ENCODE peak calls at places on chromosomes 13 and 19, in ten cellular contexts. T is tibial nerve, P is left lung, C is pancreas, O is AG04450, J is ovary, I is endodermal cell, V is psoas muscle, G is cardiac muscle cell, X is colonic mucosa. W is an unnamed sample.

GRCh38 chr19:42480335-42481095 is 37.8 kb upstream of the CXCL17 start:
- DNase-seq in T (no peak), P (no peak), C (peak), O (no peak), J (no peak), I (peak), V (no peak), G (peak), X (no peak), W (peak)

GRCh38 chr13:113758651-113759524 is at the start of gene TMEM255B:
- DNase-seq in T (peak), P (peak), C (peak), O (peak), J (peak), I (peak), V (peak), G (peak), X (peak), W (peak)

GRCh38 chr13:50914848-50915247 is 5.3 kb downstream of the RNASEH2B start:
- DNase-seq in T (no peak), P (no peak), C (no peak), O (no peak), J (no peak), I (no peak), V (no peak), G (peak), X (no peak), W (no peak)

GRCh38 chr19:28292822-28293500 is 920.0 kb downstream of the UQCRFS1 start:
- DNase-seq in T (no peak), P (no peak), C (no peak), O (no peak), J (no peak), I (peak), V (no peak), G (no peak), X (no peak), W (no peak)

GRCh38 chr19:50720921-50721291 is 1.3 kb upstream of the SHANK1 start:
- DNase-seq in T (no peak), P (no peak), C (no peak), O (no peak), J (no peak), I (peak), V (no peak), G (no peak), X (no peak), W (no peak)

GRCh38 chr13:45492538-45492937 is 27.8 kb downstream of the COG3 start:
- DNase-seq in T (no peak), P (no peak), C (no peak), O (no peak), J (no peak), I (no peak), V (no peak), G (peak), X (no peak), W (no peak)

GRCh38 chr13:87287721-87288120 is 383.4 kb upstream of the SLITRK5 start:
- DNase-seq in T (no peak), P (no peak), C (no peak), O (no peak), J (no peak), I (no peak), V (no peak), G (no peak), X (no peak), W (no peak)

GRCh38 chr13:77859450-77859849 is 59.2 kb downstream of the EDNRB start:
- DNase-seq in T (no peak), P (no peak), C (no peak), O (peak), J (no peak), I (no peak), V (peak), G (peak), X (no peak), W (peak)

GRCh38 chr13:27772651-27773425 is 19.4 kb upstream of the GSX1 start:
- DNase-seq in T (no peak), P (no peak), C (no peak), O (no peak), J (no peak), I (no peak), V (no peak), G (no peak), X (no peak), W (no peak)

GRCh38 chr13:77521194-77521593 is 14.3 kb upstream of the SCEL start:
- DNase-seq in T (no peak), P (no peak), C (no peak), O (no peak), J (no peak), I (no peak), V (no peak), G (no peak), X (no peak), W (no peak)

GRCh38 chr13:38905081-38905480 is 85.5 kb downstream of the STOML3 start:
- DNase-seq in T (no peak), P (no peak), C (peak), O (no peak), J (no peak), I (no peak), V (no peak), G (no peak), X (no peak), W (no peak)

GRCh38 chr13:48539550-48539949 is 6.7 kb upstream of the RCBTB2 start:
- DNase-seq in T (no peak), P (no peak), C (no peak), O (no peak), J (no peak), I (no peak), V (no peak), G (no peak), X (no peak), W (peak)

GRCh38 chr13:48542138-48542537 is 9.3 kb upstream of the RCBTB2 start:
- DNase-seq in T (no peak), P (no peak), C (no peak), O (no peak), J (no peak), I (no peak), V (no peak), G (no peak), X (no peak), W (no peak)

GRCh38 chr13:48545608-48546007 is 12.7 kb upstream of the RCBTB2 start:
- DNase-seq in T (no peak), P (no peak), C (no peak), O (no peak), J (no peak), I (no peak), V (no peak), G (no peak), X (no peak), W (no peak)

GRCh38 chr13:48547663-48548092 is 14.8 kb upstream of the RCBTB2 start:
- DNase-seq in T (no peak), P (no peak), C (no peak), O (no peak), J (no peak), I (no peak), V (no peak), G (no peak), X (no peak), W (no peak)

GRCh38 chr13:48542581-48543341 is 9.9 kb upstream of the RCBTB2 start:
- DNase-seq in T (no peak), P (peak), C (peak), O (no peak), J (peak), I (peak), V (peak), G (peak), X (peak), W (peak)
- TF ChIP-seq CTCF in T (no peak), P (no peak), C (no peak), O (peak), J (no peak), I (peak), V (peak), G (peak), X (no peak), W (no peak)

GRCh38 chr13:36954542-36954941 is 34.5 kb upstream of the SMAD9 start:
- DNase-seq in T (no peak), P (no peak), C (no peak), O (no peak), J (no peak), I (no peak), V (no peak), G (no peak), X (no peak), W (no peak)

DNA sequence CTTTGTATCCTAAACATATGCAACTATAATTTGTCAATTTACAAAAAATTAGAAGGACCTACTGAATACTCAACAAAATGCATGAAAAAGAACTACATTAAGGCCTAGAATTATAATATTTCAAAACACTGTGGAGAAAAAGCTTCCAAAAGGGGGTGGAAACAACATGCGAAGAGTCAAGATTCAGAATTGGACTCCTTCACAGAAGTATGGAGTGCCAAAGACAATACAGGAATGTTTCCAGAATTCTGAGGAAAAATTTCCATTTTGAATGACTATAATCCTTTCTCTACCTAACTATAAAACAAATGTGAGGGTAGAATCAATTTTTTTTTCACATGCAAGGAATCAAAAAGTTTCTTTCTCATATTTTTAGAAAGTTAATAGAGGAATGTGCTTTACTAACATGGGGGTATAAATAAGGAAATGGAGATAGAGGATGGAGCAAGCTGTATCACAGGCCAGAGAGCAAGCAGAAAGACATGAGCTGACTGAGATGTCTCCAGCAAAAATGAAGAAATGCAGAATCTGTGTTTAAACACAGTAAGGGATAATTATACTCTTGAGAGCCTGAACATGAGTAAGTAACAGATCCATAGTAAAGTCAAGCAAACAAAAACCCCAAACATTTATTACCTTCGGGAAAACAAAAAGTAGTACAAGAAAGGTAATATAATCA is 39.5 kb upstream of the SMAD9 start:
- DNase-seq in T (no peak), P (no peak), C (no peak), O (no peak), J (no peak), I (no peak), V (no peak), G (no peak), X (no peak), W (no peak)
- H3K27ac ChIP-seq in T (no peak), P (no peak), C (no peak), O (no peak), J (no peak), I (no peak), V (no peak), G (no peak), X (no peak), W (no peak)

DNA sequence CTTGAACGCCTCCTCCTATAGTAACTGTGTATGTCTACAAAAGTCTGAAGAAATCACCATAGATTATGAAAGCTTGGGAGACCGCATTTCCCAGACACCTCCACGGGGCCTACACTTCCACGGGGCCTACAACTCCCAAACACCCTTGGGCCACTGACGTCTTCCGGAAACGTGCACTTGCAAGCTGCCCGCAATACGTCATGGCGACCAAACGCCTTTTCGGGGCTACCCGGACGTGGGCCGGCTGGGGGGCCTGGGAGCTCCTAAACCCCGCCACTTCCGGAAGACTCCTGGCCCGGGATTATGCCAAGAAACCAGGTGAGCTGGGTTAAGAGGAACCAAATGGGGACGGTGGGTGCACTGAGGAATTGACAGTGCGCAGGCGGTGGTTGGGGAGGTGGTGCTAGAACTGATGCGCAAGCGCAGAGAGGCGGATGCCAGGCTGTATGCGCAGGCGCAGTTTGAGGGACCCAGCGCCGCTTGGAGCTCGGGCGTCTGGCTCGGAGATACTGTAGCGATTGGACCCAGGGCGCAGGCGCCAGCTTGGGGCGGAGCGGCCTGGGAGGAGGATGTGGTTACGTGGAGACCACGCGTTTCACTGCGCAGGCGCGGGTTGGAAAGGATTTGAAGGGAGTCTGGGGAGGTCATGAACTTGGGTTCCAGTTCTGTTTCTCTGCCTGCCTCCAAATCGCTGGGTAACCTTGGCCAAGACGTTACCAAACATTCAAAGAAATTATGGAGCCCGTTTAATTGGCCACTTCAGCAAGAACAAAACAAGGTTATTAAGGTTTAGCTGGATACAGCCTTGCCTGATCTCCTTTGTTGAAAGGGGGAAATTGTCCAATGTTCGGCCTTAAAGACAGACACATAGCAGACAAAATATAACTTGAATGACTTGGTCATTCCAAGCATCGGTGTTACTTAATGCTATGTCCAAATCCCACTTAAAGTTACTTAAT is at the start of gene MRPL54:
- DNase-seq in T (peak), P (peak), C (peak), O (peak), J (peak), I (peak), V (peak), G (peak), X (peak), W (peak)
- TF ChIP-seq CTCF in T (no peak), P (no peak), C (no peak), O (no peak), J (peak), I (no peak), V (no peak), G (no peak), X (no peak), W (no peak)

DNA sequence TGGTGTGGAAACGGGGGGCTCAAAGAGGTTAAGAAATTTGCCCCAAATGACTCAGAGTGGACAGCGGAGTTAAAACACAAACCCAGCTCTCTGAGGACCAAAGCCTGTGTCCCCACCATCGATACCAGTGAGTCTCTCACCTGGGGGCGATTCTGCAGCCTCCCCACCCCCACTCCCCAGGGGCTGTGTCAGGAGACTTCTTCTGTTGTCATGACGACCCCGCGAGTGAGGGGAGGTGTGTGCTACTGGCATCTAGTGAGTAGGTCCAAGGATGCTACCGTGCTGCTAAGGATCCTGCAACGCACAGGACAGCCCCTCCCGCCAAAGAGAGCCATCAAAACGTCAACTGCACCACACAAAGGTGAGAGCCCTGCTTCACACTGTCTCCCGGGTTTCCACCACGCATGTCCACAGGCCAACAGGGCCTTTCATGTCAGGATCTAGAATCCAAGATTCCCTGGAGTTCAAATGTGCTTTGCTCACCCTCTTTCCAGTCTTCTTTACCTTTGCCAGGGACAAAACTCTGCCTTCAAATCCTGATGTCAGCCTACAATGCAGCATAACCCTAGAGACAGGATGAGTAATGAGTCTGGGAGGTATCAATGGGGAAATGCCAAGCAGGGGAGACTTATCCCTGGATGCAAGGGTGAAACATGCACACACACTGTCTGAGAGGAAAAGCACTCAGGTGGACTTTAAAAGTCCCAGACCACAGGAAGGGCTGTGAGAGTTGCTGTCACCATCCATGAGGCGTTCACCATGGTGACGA is 3.9 kb downstream of the RANBP3 start:
- DNase-seq in T (no peak), P (no peak), C (no peak), O (no peak), J (no peak), I (no peak), V (no peak), G (no peak), X (no peak), W (no peak)
- H3K27ac ChIP-seq in T (no peak), P (no peak), C (no peak), O (no peak), J (no peak), I (no peak), V (no peak), G (no peak), X (no peak), W (no peak)

GRCh38 chr19:38228005-38228377 is 4.0 kb upstream of the DPF1 start:
- DNase-seq in T (no peak), P (no peak), C (no peak), O (no peak), J (no peak), I (peak), V (no peak), G (no peak), X (no peak), W (no peak)

GRCh38 chr19:38231918-38232317 is 7.9 kb upstream of the DPF1 start:
- DNase-seq in T (no peak), P (no peak), C (no peak), O (no peak), J (no peak), I (no peak), V (no peak), G (no peak), X (no peak), W (no peak)

GRCh38 chr19:38227272-38228004 is 3.4 kb upstream of the DPF1 start:
- DNase-seq in T (no peak), P (no peak), C (no peak), O (no peak), J (no peak), I (no peak), V (no peak), G (no peak), X (no peak), W (no peak)

GRCh38 chr19:38228491-38229439 is 4.7 kb upstream of the DPF1 start:
- DNase-seq in T (no peak), P (no peak), C (no peak), O (no peak), J (no peak), I (peak), V (no peak), G (no peak), X (no peak), W (no peak)

DNA sequence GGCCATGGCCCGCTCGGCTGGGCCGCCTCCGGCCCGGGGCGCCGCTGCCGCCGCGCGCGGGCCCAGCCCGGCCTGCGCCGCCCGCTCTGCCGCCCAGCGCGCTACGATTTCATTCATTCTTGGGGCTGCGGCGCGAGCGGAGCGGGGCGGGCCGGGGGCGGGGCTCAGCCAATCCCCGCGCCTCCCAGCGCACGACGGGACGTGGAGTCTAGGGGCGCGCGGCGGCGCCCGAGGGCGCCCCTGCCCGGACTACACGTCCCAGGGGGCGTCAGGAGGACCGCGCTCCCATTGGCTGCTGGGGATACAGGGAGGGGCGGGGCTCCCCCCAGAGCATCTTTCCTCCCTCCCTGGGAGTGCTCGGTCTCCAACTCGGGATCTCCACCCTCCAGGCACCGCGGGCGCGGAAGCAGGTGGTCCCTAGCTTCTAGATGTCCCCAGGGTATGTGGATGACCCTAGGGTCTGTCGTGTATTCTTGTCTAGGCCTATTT is 5.6 kb upstream of the DPF1 start:
- DNase-seq in T (no peak), P (no peak), C (no peak), O (peak), J (no peak), I (peak), V (peak), G (peak), X (no peak), W (peak)
- TF ChIP-seq CTCF in T (no peak), P (no peak), C (no peak), O (no peak), J (no peak), I (no peak), V (no peak), G (no peak), X (no peak), W (no peak)

DNA sequence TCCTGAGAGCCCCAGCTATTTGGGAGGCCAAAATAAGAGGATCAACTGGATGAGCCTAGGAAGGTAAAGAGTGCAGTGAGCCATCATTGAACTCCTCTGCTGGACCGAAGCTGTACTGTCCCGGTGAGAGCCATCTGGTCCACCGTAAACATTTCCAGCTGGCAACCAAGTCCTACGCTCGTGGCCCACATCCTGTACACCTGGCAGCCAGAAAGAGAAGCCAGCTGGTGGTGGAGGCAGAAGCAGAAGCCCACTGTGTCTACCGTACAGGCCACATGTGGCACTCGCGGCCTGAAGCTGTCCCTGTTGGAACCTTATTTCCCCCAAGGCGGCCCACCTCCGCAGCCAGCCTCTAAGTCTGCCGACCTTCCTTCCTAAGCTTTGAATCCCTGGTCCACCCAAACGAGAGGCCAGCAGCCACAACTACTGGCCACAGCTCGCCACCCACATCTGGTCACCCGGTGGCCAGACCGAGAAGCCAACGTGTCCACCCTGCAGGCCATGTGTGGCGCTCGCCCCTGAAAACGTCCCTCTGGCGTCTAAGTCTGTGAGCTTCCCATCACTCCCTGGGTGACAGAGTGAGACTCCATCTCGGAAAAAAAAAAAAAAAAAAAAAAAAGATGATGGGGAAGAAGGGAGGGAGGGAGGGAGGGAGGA is 14.2 kb upstream of the ZNF91 start:
- DNase-seq in T (no peak), P (no peak), C (no peak), O (no peak), J (no peak), I (no peak), V (no peak), G (no peak), X (no peak), W (no peak)
- H3K27ac ChIP-seq in T (no peak), P (no peak), C (no peak), O (no peak), J (no peak), I (no peak), V (no peak), G (no peak), X (peak), W (no peak)

GRCh38 chr19:14155371-14155770 is 19.0 kb upstream of the ASF1B start:
- DNase-seq in T (no peak), P (no peak), C (no peak), O (no peak), J (no peak), I (no peak), V (no peak), G (no peak), X (no peak), W (no peak)
- TF ChIP-seq CTCF in T (no peak), P (no peak), C (no peak), O (no peak), J (no peak), I (no peak), V (no peak), G (no peak), X (no peak), W (no peak)